ENCODE peak calls at places on chromosomes 16 and 17, in six cellular contexts. K is kidney glomerular epithelial cell; F is adipocyte; O is CD8-positive, alpha-beta T cell; T is NCI-H460; Q is RCC 7860. D is an unnamed sample.

GRCh38 chr16:11252482-11252931 is 3.5 kb downstream of the SOCS1 start:
- DNase-seq in T (no peak), K (no peak), F (no peak), O (no peak), Q (no peak), D (no peak)

GRCh38 chr17:9050801-9051401 is 29.6 kb downstream of the NTN1 start:
- DNase-seq in O (no peak), K (peak; percentile 4), T (no peak), Q (peak; percentile 43), F (no peak), D (peak; percentile 98)

GRCh38 chr17:55005520-55005919 is 37.0 kb downstream of the STXBP4 start:
- DNase-seq in F (no peak), K (peak; percentile 16), O (no peak), Q (no peak), T (peak; percentile 14), D (no peak)

GRCh38 chr16:67164599-67165061 is at the start of gene HSF4:
- DNase-seq in F (peak; percentile 48), Q (no peak), T (peak; percentile 74), O (no peak), K (no peak), D (no peak)

GRCh38 chr16:71540-72341 is 690 bp downstream of the RHBDF1 start:
- DNase-seq in O (no peak), F (peak; percentile 88), T (no peak), K (peak; percentile 43), Q (peak; percentile 50), D (peak; percentile 97)

GRCh38 chr17:5210853-5211252 is 19.2 kb upstream of the ZNF594 start:
- DNase-seq in F (no peak), O (no peak), Q (no peak), K (no peak), T (no peak), D (no peak)

GRCh38 chr17:16250635-16251034 is 33.6 kb downstream of the PIGL start:
- DNase-seq in Q (no peak), F (peak; percentile 68), T (peak; percentile 7), O (no peak), K (no peak), D (no peak)

GRCh38 chr17:3890082-3890892 is 2.6 kb downstream of the CAMKK1 start:
- DNase-seq in T (peak; percentile 91), K (peak; percentile 89), O (no peak), F (peak; percentile 97), Q (peak; percentile 95), D (peak; percentile 94)

GRCh38 chr16:88724855-88725555 is 18.7 kb downstream of the CTU2 start:
- DNase-seq in T (no peak), Q (no peak), F (no peak), K (no peak), O (no peak), D (no peak)

GRCh38 chr16:69166221-69166833 is 20.6 kb upstream of the SNTB2 start:
- DNase-seq in F (peak; percentile 41), T (no peak), Q (no peak), O (no peak), K (no peak), D (peak; percentile 83)

GRCh38 chr17:81125573-81126081 is 39.7 kb upstream of the PVALEF start:
- DNase-seq in T (no peak), F (no peak), O (no peak), Q (peak; percentile 22), K (no peak), D (no peak)

GRCh38 chr17:63881935-63882601 is at the start of gene GH2:
- DNase-seq in Q (peak; percentile 27), K (peak; percentile 7), F (peak; percentile 62), T (peak; percentile 54), O (peak; percentile 49), D (peak; percentile 88)

GRCh38 chr17:81398170-81398854 is 3.1 kb downstream of the BAHCC1 start:
- DNase-seq in Q (no peak), O (no peak), T (no peak), F (no peak), K (peak; percentile 62), D (no peak)

GRCh38 chr17:2068589-2069051 is 13.7 kb downstream of the HIC1 start:
- DNase-seq in T (no peak), K (no peak), Q (peak; percentile 33), O (no peak), F (no peak), D (peak; percentile 93)

GRCh38 chr16:15811416-15811777 is 45.4 kb downstream of the MYH11 start:
- DNase-seq in Q (no peak), O (no peak), K (no peak), F (no peak), T (no peak), D (no peak)

GRCh38 chr17:51120357-51120738 is 320 bp downstream of the SPAG9 start:
- DNase-seq in O (peak; percentile 11), Q (no peak), T (no peak), F (no peak), K (peak; percentile 24), D (peak; percentile 87)

GRCh38 chr17:80360396-80360795 is 54.6 kb upstream of the ENDOV start:
- DNase-seq in K (no peak), O (no peak), Q (no peak), F (no peak), T (no peak), D (no peak)

GRCh38 chr16:9141813-9142212 is 50.4 kb downstream of the HAPSTR1 start:
- DNase-seq in F (no peak), K (no peak), T (no peak), O (no peak), Q (no peak), D (no peak)

GRCh38 chr16:85974428-85975375 is 75.7 kb downstream of the IRF8 start:
- DNase-seq in F (no peak), K (no peak), Q (no peak), O (no peak), T (no peak), D (no peak)

GRCh38 chr17:81539961-81540675 is 11.9 kb downstream of the FSCN2 start:
- DNase-seq in O (no peak), T (no peak), K (no peak), Q (no peak), F (no peak), D (no peak)

GRCh38 chr17:11701906-11702305 is 103.6 kb downstream of the DNAH9 start:
- DNase-seq in T (no peak), O (no peak), Q (no peak), K (no peak), F (no peak), D (no peak)

GRCh38 chr16:48347980-48348379 is 37.2 kb downstream of the SIAH1 start:
- DNase-seq in Q (no peak), O (no peak), F (no peak), T (no peak), K (no peak), D (no peak)

GRCh38 chr16:53643474-53643873 is 60.2 kb downstream of the RPGRIP1L start:
- DNase-seq in F (no peak), T (no peak), Q (no peak), O (no peak), K (no peak), D (no peak)

GRCh38 chr16:84689126-84689525 is 10.7 kb upstream of the USP10 start:
- DNase-seq in T (no peak), K (peak; percentile 53), O (no peak), Q (peak; percentile 65), F (peak; percentile 74), D (no peak)

GRCh38 chr17:27601069-27601974 is 29.7 kb upstream of the LGALS9 start:
- DNase-seq in O (peak; percentile 75), T (peak; percentile 76), F (peak; percentile 91), Q (peak; percentile 23), K (peak; percentile 63), D (peak; percentile 90)

GRCh38 chr17:71921726-71922320 is 199.0 kb upstream of the SOX9 start:
- DNase-seq in F (no peak), T (no peak), K (peak; percentile 11), O (no peak), Q (peak; percentile 23), D (no peak)

GRCh38 chr16:29645699-29646187 is 17.3 kb upstream of the SPN start:
- DNase-seq in T (no peak), K (no peak), F (no peak), O (no peak), Q (no peak), D (no peak)

D was measured in islet precursor cell.